ENCODE peak calls at places on chromosomes 12 and 14, in seven cellular contexts. F is astrocyte of the spinal cord; M is ureter; O is GM10248; A is A172; K is activated naive CD4-positive, alpha-beta T cell treated with anti-CD3 and anti-CD28 coated beads, Interleukin-2, amount 10 ng/mL, durations not matched to agents 7 days and 5 days; G is B cell. V is an unnamed sample.

GRCh38 chr12:93139028-93139665 is 210.1 kb upstream of the EEA1 start:
- DNase-seq in F (no peak), M (no peak), O (peak; percentile 65), A (no peak), K (no peak), G (peak; percentile 49), V (no peak)

GRCh38 chr14:98167702-98168101 is 1104.3 kb downstream of the BCL11B start:
- DNase-seq in F (no peak), M (no peak), O (no peak), A (no peak), K (peak; percentile 67), G (no peak), V (no peak)

GRCh38 chr12:12518919-12519318 is 43.7 kb downstream of the DUSP16 start:
- DNase-seq in F (no peak), M (no peak), O (no peak), A (no peak), K (no peak), G (no peak), V (no peak)

GRCh38 chr12:108630481-108631207 is 3.0 kb downstream of the SELPLG start:
- DNase-seq in F (no peak), M (no peak), O (no peak), A (peak; percentile 79), K (peak; percentile 34), G (no peak), V (no peak)

GRCh38 chr12:42259699-42260098 is 21.7 kb upstream of the YAF2 start:
- DNase-seq in F (no peak), M (no peak), O (no peak), A (no peak), K (no peak), G (no peak), V (no peak)

GRCh38 chr14:61315288-61315687 is 6.1 kb upstream of the PRKCH start:
- DNase-seq in F (no peak), M (no peak), O (no peak), A (no peak), K (no peak), G (no peak), V (no peak)

GRCh38 chr12:68279227-68280054 is 26.0 kb upstream of the IL22 start:
- DNase-seq in F (no peak), M (no peak), O (no peak), A (peak; percentile 21), K (no peak), G (no peak), V (no peak)

GRCh38 chr14:77554816-77555599 is 56.4 kb upstream of the ISM2 start:
- DNase-seq in F (no peak), M (no peak), O (no peak), A (no peak), K (no peak), G (no peak), V (no peak)

GRCh38 chr12:65557425-65558167 is 266.7 kb upstream of the HMGA2 start:
- DNase-seq in F (no peak), M (no peak), O (no peak), A (no peak), K (no peak), G (no peak), V (no peak)

GRCh38 chr14:105258846-105259245 is 10.5 kb downstream of the BTBD6 start:
- DNase-seq in F (peak; percentile 14), M (no peak), O (no peak), A (no peak), K (no peak), G (no peak), V (no peak)

GRCh38 chr14:55267816-55268215 is 3.4 kb upstream of the FBXO34 start:
- DNase-seq in F (no peak), M (no peak), O (no peak), A (no peak), K (no peak), G (no peak), V (no peak)

GRCh38 chr12:116559330-116560080 is at the start of gene MAP1LC3B2:
- DNase-seq in F (peak; percentile 84), M (peak; percentile 63), O (peak; percentile 82), A (peak; percentile 98), K (peak; percentile 92), G (peak; percentile 90), V (no peak)

GRCh38 chr14:68952544-68953535 is 26.3 kb downstream of the ACTN1 start:
- DNase-seq in F (peak; percentile 82), M (no peak), O (no peak), A (no peak), K (no peak), G (no peak), V (no peak)

GRCh38 chr14:75497191-75497590 is 25.1 kb upstream of the BATF start:
- DNase-seq in F (no peak), M (no peak), O (peak; percentile 65), A (no peak), K (no peak), G (peak; percentile 31), V (no peak)

GRCh38 chr12:124299628-124300388 is 4.9 kb downstream of the RFLNA start:
- DNase-seq in F (peak; percentile 12), M (no peak), O (no peak), A (no peak), K (no peak), G (no peak), V (no peak)

GRCh38 chr12:131121705-131122405 is 168.1 kb downstream of the ADGRD1 start:
- DNase-seq in F (no peak), M (no peak), O (no peak), A (peak; percentile 15), K (no peak), G (no peak), V (no peak)

GRCh38 chr14:59155886-59156285 is 32.6 kb upstream of the DAAM1 start:
- DNase-seq in F (no peak), M (no peak), O (no peak), A (no peak), K (no peak), G (no peak), V (no peak)

GRCh38 chr12:125211464-125211863 is 146.2 kb downstream of the AACS start:
- DNase-seq in F (no peak), M (no peak), O (no peak), A (no peak), K (no peak), G (no peak), V (no peak)

GRCh38 chr12:21774358-21775129 is at the start of gene KCNJ8:
- DNase-seq in F (peak; percentile 64), M (peak; percentile 70), O (peak; percentile 11), A (no peak), K (no peak), G (no peak), V (peak; percentile 7)

GRCh38 chr12:10304161-10304574 is 3.5 kb upstream of the KLRD1 start:
- DNase-seq in F (peak; percentile 86), M (no peak), O (no peak), A (peak; percentile 41), K (no peak), G (no peak), V (no peak)

GRCh38 chr12:100443434-100443833 is 30.2 kb upstream of the NR1H4 start:
- DNase-seq in F (no peak), M (no peak), O (no peak), A (no peak), K (no peak), G (no peak), V (no peak)

V was measured in iPS DF 19.7.